ENCODE peak calls at places on chromosomes 3 and 15, in six cellular contexts. One of them, this sample, is unnamed.

GRCh38 chr3:45060165-45060897 is 34.2 kb downstream of the CLEC3B start:
- DNase-seq in IMR-90: no peak
- DNase-seq in mesendoderm: no peak
- DNase-seq in H9: no peak
- DNase-seq in trophoblast cell: no peak
- DNase-seq in neuronal stem cell: no peak
- DNase-seq in this sample: peak

GRCh38 chr3:9247361-9248231 is 1.9 kb downstream of the SRGAP3 start:
- DNase-seq in IMR-90: no peak
- DNase-seq in mesendoderm: no peak
- DNase-seq in H9: peak
- DNase-seq in trophoblast cell: no peak
- DNase-seq in neuronal stem cell: no peak
- DNase-seq in this sample: no peak

GRCh38 chr3:147934316-147935188 is 525.4 kb downstream of the ZIC1 start:
- DNase-seq in IMR-90: no peak
- DNase-seq in mesendoderm: peak
- DNase-seq in H9: peak
- DNase-seq in trophoblast cell: no peak
- DNase-seq in neuronal stem cell: no peak
- DNase-seq in this sample: no peak

GRCh38 chr15:44792715-44793114 is 56.4 kb downstream of the TRIM69 start:
- DNase-seq in IMR-90: no peak
- DNase-seq in mesendoderm: no peak
- DNase-seq in H9: no peak
- DNase-seq in trophoblast cell: no peak
- DNase-seq in neuronal stem cell: no peak
- DNase-seq in this sample: no peak

GRCh38 chr3:35505181-35505580 is 134.1 kb upstream of the ARPP21 start:
- DNase-seq in IMR-90: no peak
- DNase-seq in mesendoderm: peak
- DNase-seq in H9: peak
- DNase-seq in trophoblast cell: no peak
- DNase-seq in neuronal stem cell: peak
- DNase-seq in this sample: no peak

GRCh38 chr15:80530737-80531365 is 126.7 kb downstream of the ARNT2 start:
- DNase-seq in IMR-90: peak
- DNase-seq in mesendoderm: no peak
- DNase-seq in H9: no peak
- DNase-seq in trophoblast cell: no peak
- DNase-seq in neuronal stem cell: no peak
- DNase-seq in this sample: no peak

GRCh38 chr3:57048052-57048671 is 12.3 kb upstream of the SPATA12 start:
- DNase-seq in IMR-90: no peak
- DNase-seq in mesendoderm: no peak
- DNase-seq in H9: no peak
- DNase-seq in trophoblast cell: peak
- DNase-seq in neuronal stem cell: no peak
- DNase-seq in this sample: peak

GRCh38 chr3:50583897-50584296 is 14.6 kb downstream of the HEMK1 start:
- DNase-seq in IMR-90: no peak
- DNase-seq in mesendoderm: no peak
- DNase-seq in H9: no peak
- DNase-seq in trophoblast cell: no peak
- DNase-seq in neuronal stem cell: no peak
- DNase-seq in this sample: no peak

GRCh38 chr15:34986326-34987181 is 1.5 kb downstream of the ZNF770 start:
- DNase-seq in IMR-90: no peak
- DNase-seq in mesendoderm: no peak
- DNase-seq in H9: no peak
- DNase-seq in trophoblast cell: no peak
- DNase-seq in neuronal stem cell: no peak
- DNase-seq in this sample: peak

GRCh38 chr3:140708815-140709214 is 31.0 kb downstream of the TRIM42 start:
- DNase-seq in IMR-90: no peak
- DNase-seq in mesendoderm: no peak
- DNase-seq in H9: no peak
- DNase-seq in trophoblast cell: no peak
- DNase-seq in neuronal stem cell: no peak
- DNase-seq in this sample: no peak

GRCh38 chr3:99394831-99395733 is 243.3 kb upstream of the COL8A1 start:
- DNase-seq in IMR-90: peak
- DNase-seq in mesendoderm: no peak
- DNase-seq in H9: no peak
- DNase-seq in trophoblast cell: peak
- DNase-seq in neuronal stem cell: no peak
- DNase-seq in this sample: peak

GRCh38 chr3:153595186-153595815 is 433.3 kb downstream of the RAP2B start:
- DNase-seq in IMR-90: peak
- DNase-seq in mesendoderm: peak
- DNase-seq in H9: no peak
- DNase-seq in trophoblast cell: no peak
- DNase-seq in neuronal stem cell: peak
- DNase-seq in this sample: peak

GRCh38 chr3:111851511-111851954 is 7.5 kb upstream of the PHLDB2 start:
- DNase-seq in IMR-90: peak
- DNase-seq in mesendoderm: peak
- DNase-seq in H9: no peak
- DNase-seq in trophoblast cell: peak
- DNase-seq in neuronal stem cell: no peak
- DNase-seq in this sample: peak

GRCh38 chr3:39671600-39671999 is 137.8 kb upstream of the MYRIP start:
- DNase-seq in IMR-90: no peak
- DNase-seq in mesendoderm: peak
- DNase-seq in H9: no peak
- DNase-seq in trophoblast cell: peak
- DNase-seq in neuronal stem cell: no peak
- DNase-seq in this sample: no peak

GRCh38 chr3:178291971-178292370 is 244.3 kb upstream of the KCNMB2 start:
- DNase-seq in IMR-90: no peak
- DNase-seq in mesendoderm: no peak
- DNase-seq in H9: no peak
- DNase-seq in trophoblast cell: no peak
- DNase-seq in neuronal stem cell: no peak
- DNase-seq in this sample: no peak

GRCh38 chr15:100687532-100688215 is 85.3 kb downstream of the ASB7 start:
- DNase-seq in IMR-90: peak
- DNase-seq in mesendoderm: no peak
- DNase-seq in H9: peak
- DNase-seq in trophoblast cell: no peak
- DNase-seq in neuronal stem cell: no peak
- DNase-seq in this sample: peak

GRCh38 chr15:80434926-80435720 is 30.9 kb downstream of the ARNT2 start:
- DNase-seq in IMR-90: no peak
- DNase-seq in mesendoderm: no peak
- DNase-seq in H9: no peak
- DNase-seq in trophoblast cell: no peak
- DNase-seq in neuronal stem cell: no peak
- DNase-seq in this sample: no peak

GRCh38 chr3:4174760-4175159 is 128.4 kb upstream of the SETMAR start:
- DNase-seq in IMR-90: no peak
- DNase-seq in mesendoderm: no peak
- DNase-seq in H9: no peak
- DNase-seq in trophoblast cell: no peak
- DNase-seq in neuronal stem cell: no peak
- DNase-seq in this sample: no peak

GRCh38 chr3:179526989-179527391 is 35.7 kb upstream of the ACTL6A start:
- DNase-seq in IMR-90: peak
- DNase-seq in mesendoderm: peak
- DNase-seq in H9: peak
- DNase-seq in trophoblast cell: no peak
- DNase-seq in neuronal stem cell: peak
- DNase-seq in this sample: peak

GRCh38 chr3:13483286-13483685 is 3.2 kb downstream of the HDAC11 start:
- DNase-seq in IMR-90: no peak
- DNase-seq in mesendoderm: no peak
- DNase-seq in H9: no peak
- DNase-seq in trophoblast cell: no peak
- DNase-seq in neuronal stem cell: no peak
- DNase-seq in this sample: no peak

GRCh38 chr3:48408823-48409281 is 21.0 kb downstream of the PLXNB1 start:
- DNase-seq in IMR-90: no peak
- DNase-seq in mesendoderm: no peak
- DNase-seq in H9: peak
- DNase-seq in trophoblast cell: no peak
- DNase-seq in neuronal stem cell: no peak
- DNase-seq in this sample: no peak

GRCh38 chr3:179037361-179037760 is 34.2 kb downstream of the ZMAT3 start:
- DNase-seq in IMR-90: peak
- DNase-seq in mesendoderm: peak
- DNase-seq in H9: peak
- DNase-seq in trophoblast cell: peak
- DNase-seq in neuronal stem cell: no peak
- DNase-seq in this sample: peak

GRCh38 chr15:88004379-88004778 is 252.2 kb downstream of the NTRK3 start:
- DNase-seq in IMR-90: no peak
- DNase-seq in mesendoderm: no peak
- DNase-seq in H9: no peak
- DNase-seq in trophoblast cell: no peak
- DNase-seq in neuronal stem cell: no peak
- DNase-seq in this sample: no peak

GRCh38 chr3:108130247-108130646 is 39.4 kb upstream of the CD47 start:
- DNase-seq in IMR-90: no peak
- DNase-seq in mesendoderm: no peak
- DNase-seq in H9: no peak
- DNase-seq in trophoblast cell: no peak
- DNase-seq in neuronal stem cell: no peak
- DNase-seq in this sample: no peak

GRCh38 chr3:127485396-127486170 is 105.0 kb downstream of the TPRA1 start:
- DNase-seq in IMR-90: no peak
- DNase-seq in mesendoderm: no peak
- DNase-seq in H9: peak
- DNase-seq in trophoblast cell: no peak
- DNase-seq in neuronal stem cell: no peak
- DNase-seq in this sample: no peak

GRCh38 chr3:187063286-187064081 is 75.8 kb downstream of the RPL39L start:
- DNase-seq in IMR-90: peak
- DNase-seq in mesendoderm: peak
- DNase-seq in H9: no peak
- DNase-seq in trophoblast cell: no peak
- DNase-seq in neuronal stem cell: no peak
- DNase-seq in this sample: no peak
- H2BK5ac ChIP-seq in IMR-90: no peak
- H2BK5ac ChIP-seq in mesendoderm: peak
- H2BK5ac ChIP-seq in H9: no peak
- H2BK5ac ChIP-seq in trophoblast cell: no peak
- H2BK5ac ChIP-seq in neuronal stem cell: no peak
- H2BK5ac ChIP-seq in this sample: no peak

DNA sequence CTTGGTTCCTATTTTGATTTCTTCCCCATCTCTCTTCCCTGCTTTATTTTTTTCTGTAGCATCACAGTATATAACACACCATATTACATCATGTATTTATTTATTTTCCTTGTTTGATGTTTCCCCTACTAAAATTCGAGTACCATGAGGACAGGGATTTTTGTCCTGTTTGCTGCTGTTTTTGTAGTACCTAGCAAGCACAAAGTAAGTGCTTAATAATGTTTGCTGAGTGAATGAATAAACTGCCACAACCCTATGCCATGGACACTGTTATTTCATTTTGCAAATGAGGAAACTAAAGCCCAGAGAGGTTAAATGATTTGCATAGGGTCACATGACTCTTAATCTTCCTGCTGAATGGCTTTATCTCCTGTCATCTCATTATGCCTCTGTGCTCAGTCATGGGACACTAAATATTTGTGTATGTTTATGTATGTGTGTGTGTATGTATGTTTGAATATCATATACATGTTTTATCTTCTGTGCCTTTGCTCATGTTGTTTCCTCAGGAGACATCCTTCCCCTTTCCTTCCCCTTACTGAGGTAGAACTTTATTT is 26.1 kb upstream of the MGA start:
- DNase-seq in IMR-90: no peak
- DNase-seq in mesendoderm: no peak
- DNase-seq in H9: no peak
- DNase-seq in trophoblast cell: no peak
- DNase-seq in neuronal stem cell: no peak
- DNase-seq in this sample: no peak
- H3K23ac ChIP-seq in IMR-90: no peak
- H3K23ac ChIP-seq in mesendoderm: no peak
- H3K23ac ChIP-seq in H9: no peak
- H3K23ac ChIP-seq in trophoblast cell: no peak
- H3K23ac ChIP-seq in neuronal stem cell: no peak
- H3K23ac ChIP-seq in this sample: no peak

GRCh38 chr15:91947370-91947769 is 93.9 kb downstream of the SLCO3A1 start:
- DNase-seq in IMR-90: no peak
- DNase-seq in mesendoderm: peak
- DNase-seq in H9: no peak
- DNase-seq in trophoblast cell: no peak
- DNase-seq in neuronal stem cell: no peak
- DNase-seq in this sample: no peak
- H2BK5ac ChIP-seq in IMR-90: no peak
- H2BK5ac ChIP-seq in mesendoderm: no peak
- H2BK5ac ChIP-seq in H9: no peak
- H2BK5ac ChIP-seq in trophoblast cell: no peak
- H2BK5ac ChIP-seq in neuronal stem cell: no peak
- H2BK5ac ChIP-seq in this sample: no peak

GRCh38 chr15:26767169-26767670 is 5.6 kb downstream of the GABRB3 start:
- DNase-seq in IMR-90: no peak
- DNase-seq in mesendoderm: peak
- DNase-seq in H9: peak
- DNase-seq in trophoblast cell: no peak
- DNase-seq in neuronal stem cell: peak
- DNase-seq in this sample: no peak
- H3K23ac ChIP-seq in IMR-90: no peak
- H3K23ac ChIP-seq in mesendoderm: no peak
- H3K23ac ChIP-seq in H9: no peak
- H3K23ac ChIP-seq in trophoblast cell: no peak
- H3K23ac ChIP-seq in neuronal stem cell: no peak
- H3K23ac ChIP-seq in this sample: no peak

GRCh38 chr3:184335661-184336483 is 1.5 kb upstream of the FAM131A start:
- DNase-seq in IMR-90: peak
- DNase-seq in mesendoderm: peak
- DNase-seq in H9: peak
- DNase-seq in trophoblast cell: peak
- DNase-seq in neuronal stem cell: peak
- DNase-seq in this sample: peak

GRCh38 chr3:184337981-184338380 is 581 bp downstream of the FAM131A start:
- DNase-seq in IMR-90: no peak
- DNase-seq in mesendoderm: no peak
- DNase-seq in H9: no peak
- DNase-seq in trophoblast cell: no peak
- DNase-seq in neuronal stem cell: no peak
- DNase-seq in this sample: no peak

GRCh38 chr3:184338538-184338945 is 1.1 kb downstream of the FAM131A start:
- DNase-seq in IMR-90: peak
- DNase-seq in mesendoderm: peak
- DNase-seq in H9: peak
- DNase-seq in trophoblast cell: no peak
- DNase-seq in neuronal stem cell: peak
- DNase-seq in this sample: peak

GRCh38 chr3:184336484-184337230 is 743 bp upstream of the FAM131A start:
- DNase-seq in IMR-90: peak
- DNase-seq in mesendoderm: peak
- DNase-seq in H9: no peak
- DNase-seq in trophoblast cell: no peak
- DNase-seq in neuronal stem cell: no peak
- DNase-seq in this sample: peak

GRCh38 chr3:184337315-184337714 is at the start of gene FAM131A:
- DNase-seq in IMR-90: peak
- DNase-seq in mesendoderm: no peak
- DNase-seq in H9: no peak
- DNase-seq in trophoblast cell: no peak
- DNase-seq in neuronal stem cell: no peak
- DNase-seq in this sample: no peak
- H2BK5ac ChIP-seq in IMR-90: peak
- H2BK5ac ChIP-seq in mesendoderm: no peak
- H2BK5ac ChIP-seq in H9: no peak
- H2BK5ac ChIP-seq in trophoblast cell: peak
- H2BK5ac ChIP-seq in neuronal stem cell: peak
- H2BK5ac ChIP-seq in this sample: no peak

This sample was measured in mesenchymal stem cell.